ENCODE peak calls at places on chromosomes 4 and X, in eight cellular contexts. B is CD8-positive, alpha-beta memory T cell; G is naive thymus-derived CD8-positive, alpha-beta T cell; X is dermis microvascular lymphatic vessel endothelial cell; W is T-helper 17 cell; S is NCI-H2227 treated with DMSO at 0.1 percent for 48 hours; R is iPS-NIHi11; N is stimulated activated CD4-positive, alpha-beta T cell treated with anti-CD3 and anti-CD28 coated beads, Interleukin-4, amount 100 ng/mL, for 1 hour. F is an unnamed sample.

GRCh38 chr4:120156115-120156718 is 89.6 kb upstream of the MAD2L1 start:
- DNase-seq in B (peak; percentile 49), G (peak; percentile 23), X (peak; percentile 82), W (no peak), S (peak; percentile 0), R (peak; percentile 17), N (no peak), F (peak; percentile 21)

GRCh38 chr4:106105697-106106096 is 210.3 kb downstream of the TBCK start:
- DNase-seq in B (no peak), G (no peak), X (no peak), W (no peak), S (no peak), R (no peak), N (no peak), F (no peak)

GRCh38 chr4:89296871-89297270 is 10.7 kb downstream of the GPRIN3 start:
- DNase-seq in B (no peak), G (no peak), X (no peak), W (no peak), S (no peak), R (no peak), N (no peak), F (no peak)

GRCh38 chrX:77668391-77669237 is 117.4 kb downstream of the ATRX start:
- DNase-seq in B (no peak), G (no peak), X (peak; percentile 71), W (no peak), S (no peak), R (no peak), N (no peak), F (no peak)

GRCh38 chrX:12921886-12922599 is 15.6 kb downstream of the TLR8 start:
- DNase-seq in B (no peak), G (no peak), X (no peak), W (no peak), S (no peak), R (no peak), N (no peak), F (no peak)

GRCh38 chr4:94571720-94572119 is 120.0 kb downstream of the PDLIM5 start:
- DNase-seq in B (no peak), G (no peak), X (no peak), W (no peak), S (no peak), R (no peak), N (no peak), F (no peak)

GRCh38 chr4:64327237-64327636 is 82.0 kb downstream of the TECRL start:
- DNase-seq in B (no peak), G (no peak), X (no peak), W (no peak), S (no peak), R (no peak), N (no peak), F (no peak)

GRCh38 chrX:120697053-120697452 is 67.2 kb upstream of the C1GALT1C1 start:
- DNase-seq in B (peak; percentile 69), G (peak; percentile 58), X (no peak), W (no peak), S (no peak), R (no peak), N (peak; percentile 9), F (no peak)

GRCh38 chrX:12344954-12345353 is 206.7 kb downstream of the FRMPD4 start:
- DNase-seq in B (no peak), G (no peak), X (no peak), W (no peak), S (no peak), R (no peak), N (no peak), F (no peak)

GRCh38 chr4:122146652-122147051 is 5.5 kb upstream of the BLTP1 start:
- DNase-seq in B (no peak), G (no peak), X (no peak), W (no peak), S (no peak), R (no peak), N (no peak), F (no peak)

GRCh38 chrX:150363561-150364346 is 637 bp downstream of the MAMLD1 start:
- DNase-seq in B (peak; percentile 10), G (peak; percentile 18), X (peak; percentile 47), W (no peak), S (no peak), R (peak; percentile 19), N (peak; percentile 17), F (peak; percentile 15)

GRCh38 chr4:173530326-173531062 is 465 bp upstream of the HAND2 start:
- DNase-seq in B (no peak), G (no peak), X (no peak), W (no peak), S (no peak), R (no peak), N (no peak), F (no peak)

GRCh38 chrX:48937065-48937907 is 18.5 kb upstream of the PIM2 start:
- DNase-seq in B (peak; percentile 95), G (peak; percentile 92), X (no peak), W (peak; percentile 65), S (no peak), R (peak; percentile 14), N (peak; percentile 83), F (peak; percentile 75)

GRCh38 chr4:40289366-40290188 is 45.6 kb upstream of the CHRNA9 start:
- DNase-seq in B (peak; percentile 75), G (peak; percentile 24), X (no peak), W (no peak), S (peak; percentile 53), R (no peak), N (no peak), F (no peak)

GRCh38 chrX:10111364-10112148 is 45.2 kb upstream of the CLCN4 start:
- DNase-seq in B (peak; percentile 75), G (peak; percentile 58), X (peak; percentile 78), W (peak; percentile 12), S (no peak), R (no peak), N (peak; percentile 54), F (peak; percentile 54)

GRCh38 chr4:152956167-152956566 is 20.0 kb downstream of the FHDC1 start:
- DNase-seq in B (no peak), G (no peak), X (no peak), W (no peak), S (no peak), R (no peak), N (no peak), F (no peak)

GRCh38 chrX:53483838-53484420 is 49.8 kb upstream of the HSD17B10 start:
- DNase-seq in B (no peak), G (no peak), X (no peak), W (no peak), S (no peak), R (no peak), N (no peak), F (no peak)

GRCh38 chr4:139902328-139903217 is 237.0 kb downstream of the MGST2 start:
- DNase-seq in B (no peak), G (no peak), X (no peak), W (no peak), S (no peak), R (no peak), N (no peak), F (no peak)

GRCh38 chr4:173005912-173006633 is 162.5 kb upstream of the GALNT7 start:
- DNase-seq in B (no peak), G (no peak), X (no peak), W (no peak), S (no peak), R (no peak), N (no peak), F (no peak)

GRCh38 chr4:89111833-89112563 is 665 bp downstream of the TIGD2 start:
- DNase-seq in B (no peak), G (no peak), X (peak; percentile 1), W (no peak), S (no peak), R (no peak), N (no peak), F (no peak)

GRCh38 chrX:16963216-16963615 is 16.8 kb downstream of the REPS2 start:
- DNase-seq in B (no peak), G (no peak), X (no peak), W (no peak), S (peak; percentile 57), R (no peak), N (no peak), F (no peak)

GRCh38 chr4:44493924-44494323 is 45.3 kb upstream of the KCTD8 start:
- DNase-seq in B (no peak), G (no peak), X (peak; percentile 28), W (no peak), S (no peak), R (peak; percentile 49), N (no peak), F (no peak)

GRCh38 chr4:234178-234577 is 71.1 kb downstream of the ZNF732 start:
- DNase-seq in B (no peak), G (no peak), X (no peak), W (no peak), S (no peak), R (peak; percentile 11), N (no peak), F (no peak)

GRCh38 chr4:21202959-21203358 is 502.7 kb downstream of the PACRGL start:
- DNase-seq in B (no peak), G (no peak), X (no peak), W (no peak), S (no peak), R (no peak), N (no peak), F (no peak)

GRCh38 chr4:158996669-158997074 is 106.2 kb upstream of the RAPGEF2 start:
- DNase-seq in B (no peak), G (no peak), X (peak; percentile 90), W (no peak), S (peak; percentile 36), R (no peak), N (no peak), F (no peak)

GRCh38 chr4:8695237-8696219 is 103.0 kb downstream of the CPZ start:
- DNase-seq in B (no peak), G (no peak), X (no peak), W (no peak), S (no peak), R (no peak), N (no peak), F (no peak)

GRCh38 chr4:89307446-89308160 is at the start of gene GPRIN3:
- DNase-seq in B (peak; percentile 72), G (peak; percentile 65), X (peak; percentile 38), W (peak; percentile 59), S (peak; percentile 44), R (peak; percentile 70), N (peak; percentile 80), F (peak; percentile 47)

GRCh38 chr4:74777531-74777930 is 16.8 kb downstream of the BTC start:
- DNase-seq in B (no peak), G (no peak), X (no peak), W (no peak), S (no peak), R (no peak), N (no peak), F (no peak)

GRCh38 chrX:68440940-68441339 is 7.6 kb upstream of the OPHN1 start:
- DNase-seq in B (no peak), G (no peak), X (peak; percentile 85), W (no peak), S (peak; percentile 46), R (no peak), N (no peak), F (no peak)